ENCODE peak calls at places on chromosomes 4 and X, in four cellular contexts. J is K562, A is HepG2, D is GM12878. Q is an unnamed sample.

GRCh38 chrX:17160971-17161370 is 214.0 kb upstream of the NHS start:
- DNase-seq in J (peak), A (no peak), D (no peak), Q (no peak)

GRCh38 chr4:26260571-26260970 is 60.2 kb upstream of the RBPJ start:
- DNase-seq in J (no peak), A (no peak), D (no peak), Q (no peak)

GRCh38 chr4:1171306-1172227 is 816 bp downstream of the SPON2 start:
- DNase-seq in J (no peak), A (no peak), D (no peak), Q (no peak)

GRCh38 chrX:150692837-150693781 is at the start of gene MTMR1:
- DNase-seq in J (peak), A (no peak), D (no peak), Q (peak)

GRCh38 chr4:114385195-114385985 is 213.2 kb upstream of the UGT8 start:
- DNase-seq in J (no peak), A (no peak), D (no peak), Q (no peak)

GRCh38 chr4:62260256-62260655 is 1060.1 kb downstream of the ADGRL3 start:
- DNase-seq in J (no peak), A (no peak), D (no peak), Q (no peak)

GRCh38 chr4:105417624-105418023 is 56.2 kb downstream of the PPA2 start:
- DNase-seq in J (no peak), A (peak), D (no peak), Q (no peak)

GRCh38 chrX:55135171-55135570 is 46.4 kb downstream of the PAGE2 start:
- DNase-seq in J (peak), A (peak), D (no peak), Q (peak)

GRCh38 chrX:10159069-10159468 is 2.3 kb downstream of the CLCN4 start:
- DNase-seq in J (peak), A (no peak), D (no peak), Q (no peak)

GRCh38 chrX:149711545-149712236 is at the start of gene MAGEA11:
- DNase-seq in J (no peak), A (no peak), D (no peak), Q (no peak)

GRCh38 chrX:154529206-154529612 is 13.2 kb upstream of the FAM3A start:
- DNase-seq in J (no peak), A (peak), D (no peak), Q (no peak)

GRCh38 chr4:37415845-37416369 is 171.4 kb downstream of the NWD2 start:
- DNase-seq in J (no peak), A (no peak), D (no peak), Q (no peak)

GRCh38 chr4:37236165-37236564 is 8.4 kb upstream of the NWD2 start:
- DNase-seq in J (no peak), A (no peak), D (no peak), Q (no peak)

GRCh38 chr4:76787898-76788297 is 110.0 kb downstream of the SOWAHB start:
- DNase-seq in J (no peak), A (no peak), D (no peak), Q (no peak)

GRCh38 chr4:7892212-7893019 is 47.2 kb downstream of the AFAP1 start:
- DNase-seq in J (no peak), A (no peak), D (no peak), Q (no peak)

GRCh38 chr4:7983296-7983695 is 43.6 kb upstream of the AFAP1 start:
- DNase-seq in J (no peak), A (no peak), D (no peak), Q (no peak)

GRCh38 chrX:136055651-136056221 is 70.5 kb downstream of the SLC9A6 start:
- DNase-seq in J (no peak), A (no peak), D (no peak), Q (no peak)

GRCh38 chr4:52234539-52235174 is 183.6 kb downstream of the SPATA18 start:
- DNase-seq in J (no peak), A (peak), D (no peak), Q (peak)

GRCh38 chrX:103215037-103215767 is at the start of gene BEX4:
- DNase-seq in J (peak), A (no peak), D (no peak), Q (peak)

GRCh38 chr4:71201817-71202576 is 136.8 kb upstream of the SLC4A4 start:
- DNase-seq in J (no peak), A (no peak), D (no peak), Q (no peak)
- TF ChIP-seq TARDBP in J (no peak), A (no peak), D (no peak), Q (no peak)

GRCh38 chrX:153494541-153495361 is at the start of gene BGN:
- DNase-seq in J (peak), A (peak), D (no peak), Q (peak)
- TF ChIP-seq FOXK2 in J (no peak), A (no peak), D (no peak), Q (no peak)

DNA sequence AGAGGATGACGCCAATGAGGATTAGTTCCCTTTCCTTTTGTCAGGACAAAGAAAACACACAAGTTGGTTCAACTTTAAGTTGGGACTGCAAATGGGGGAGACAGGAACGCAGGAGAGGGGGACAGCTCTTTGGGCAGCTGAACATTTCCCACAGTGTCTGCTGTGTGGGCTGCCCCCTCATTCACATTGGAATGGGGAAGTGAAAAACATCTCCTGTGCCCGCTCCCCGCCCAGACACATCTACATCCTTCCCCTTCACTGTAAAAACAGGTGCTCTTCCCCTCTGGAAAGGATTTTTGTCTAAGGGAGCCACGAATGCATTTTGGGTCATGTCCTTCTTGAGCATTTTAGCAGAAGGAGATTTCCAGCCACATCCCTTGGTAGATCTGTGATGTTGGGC is 44.5 kb upstream of the TBC1D9 start:
- DNase-seq in J (no peak), A (no peak), D (no peak), Q (no peak)
- TF ChIP-seq FOXM1 in J (no peak), A (no peak), D (no peak), Q (no peak)

DNA sequence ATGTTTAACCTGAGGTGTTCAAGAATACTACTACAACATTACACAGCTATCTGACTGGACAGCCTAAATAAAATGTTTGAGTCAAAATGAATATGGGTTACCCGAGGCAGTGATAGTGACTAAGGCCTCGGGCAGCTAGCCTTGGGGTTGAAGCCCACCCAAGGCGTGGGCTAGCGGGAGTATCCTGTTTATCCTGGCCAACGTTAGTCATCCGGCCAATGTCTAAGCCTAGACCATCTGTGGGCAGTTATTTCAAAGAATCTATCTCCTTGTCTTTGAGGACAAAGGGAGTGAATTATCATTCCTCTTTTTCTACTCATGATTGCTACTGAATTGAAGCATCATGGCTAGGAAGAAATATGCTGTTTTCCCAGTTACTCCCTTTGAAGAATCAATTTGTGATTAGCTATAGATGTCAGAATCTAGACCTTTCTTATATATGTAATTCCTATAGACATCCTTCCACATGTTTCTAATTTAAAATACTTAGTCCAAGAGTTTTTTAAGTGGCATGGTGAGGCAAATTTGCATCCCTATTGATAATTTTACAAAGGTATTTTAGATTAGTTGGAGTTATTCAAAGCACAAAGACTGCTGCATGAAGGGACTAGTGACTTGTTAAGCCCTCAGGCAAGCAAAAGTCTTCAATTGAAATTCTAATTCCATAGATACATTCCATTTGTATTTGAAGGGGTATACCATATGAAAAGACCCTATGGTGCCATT is 6.0 kb upstream of the PDGFC start:
- DNase-seq in J (no peak), A (no peak), D (no peak), Q (no peak)
- TF ChIP-seq TARDBP in J (no peak), A (no peak), D (no peak), Q (no peak)

GRCh38 chr4:123505077-123505456 is 108.5 kb downstream of the SPRY1 start:
- DNase-seq in J (no peak), A (peak), D (no peak), Q (no peak)

GRCh38 chr4:123501733-123502132 is 105.1 kb downstream of the SPRY1 start:
- DNase-seq in J (no peak), A (no peak), D (no peak), Q (no peak)

GRCh38 chr4:123503698-123504389 is 107.2 kb downstream of the SPRY1 start:
- DNase-seq in J (no peak), A (no peak), D (no peak), Q (no peak)

GRCh38 chr4:123506311-123506685 is 109.7 kb downstream of the SPRY1 start:
- DNase-seq in J (no peak), A (no peak), D (no peak), Q (no peak)

DNA sequence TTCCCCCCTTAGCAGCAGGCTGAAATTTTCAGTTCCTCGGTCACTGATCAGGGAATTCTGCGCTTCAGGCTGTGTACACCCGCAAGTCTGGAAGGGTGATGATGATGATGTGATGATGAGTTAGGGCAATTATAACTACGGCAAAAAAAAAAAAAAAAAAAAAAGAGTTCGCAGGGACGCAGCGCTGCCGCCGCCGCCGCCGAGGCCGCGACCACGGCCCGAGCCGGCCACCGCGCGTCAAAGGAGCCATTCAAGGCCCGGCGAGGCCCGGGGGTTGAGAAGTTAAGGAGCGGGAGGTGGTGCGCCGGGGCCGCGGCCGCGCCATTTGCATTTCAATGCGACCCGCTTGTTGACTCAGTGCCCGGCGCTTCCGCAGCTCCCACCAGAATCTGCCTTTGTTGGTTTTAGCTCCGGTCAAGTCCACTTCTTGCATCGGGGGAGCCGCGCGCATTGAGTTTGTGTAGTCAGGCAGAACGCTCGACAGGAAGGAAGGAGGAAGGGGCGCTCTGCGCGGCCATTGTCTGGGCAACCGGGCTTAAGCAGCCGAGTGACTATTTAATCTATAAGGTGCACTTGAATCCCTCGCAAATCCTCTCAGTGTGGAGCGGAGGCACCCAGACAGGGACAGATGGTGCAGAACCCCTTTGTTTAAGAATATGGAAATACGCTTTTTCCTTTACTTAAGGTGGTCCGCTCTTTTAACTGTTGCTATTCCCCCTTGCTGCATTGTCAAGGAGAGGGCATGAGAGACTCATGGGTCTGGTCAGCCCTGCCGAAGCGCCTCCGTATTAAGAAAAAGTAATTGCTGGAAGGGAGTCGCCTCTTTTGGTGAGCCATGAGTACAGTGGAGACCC is 109.1 kb downstream of the SPRY1 start:
- DNase-seq in J (peak), A (peak), D (no peak), Q (peak)
- TF ChIP-seq FOXK2 in J (peak), A (no peak), D (no peak), Q (no peak)

GRCh38 chrX:22795680-22796079 is 204.1 kb upstream of the DDX53 start:
- DNase-seq in J (no peak), A (no peak), D (no peak), Q (no peak)
- TF ChIP-seq FOXM1 in J (no peak), A (no peak), D (no peak), Q (no peak)

GRCh38 chrX:118255921-118256320 is 90.0 kb upstream of the WDR44 start:
- DNase-seq in J (no peak), A (no peak), D (no peak), Q (no peak)

GRCh38 chrX:118252967-118253366 is 92.9 kb upstream of the WDR44 start:
- DNase-seq in J (no peak), A (no peak), D (no peak), Q (no peak)

GRCh38 chrX:118254611-118255010 is 91.3 kb upstream of the WDR44 start:
- DNase-seq in J (peak), A (peak), D (peak), Q (peak)

DNA sequence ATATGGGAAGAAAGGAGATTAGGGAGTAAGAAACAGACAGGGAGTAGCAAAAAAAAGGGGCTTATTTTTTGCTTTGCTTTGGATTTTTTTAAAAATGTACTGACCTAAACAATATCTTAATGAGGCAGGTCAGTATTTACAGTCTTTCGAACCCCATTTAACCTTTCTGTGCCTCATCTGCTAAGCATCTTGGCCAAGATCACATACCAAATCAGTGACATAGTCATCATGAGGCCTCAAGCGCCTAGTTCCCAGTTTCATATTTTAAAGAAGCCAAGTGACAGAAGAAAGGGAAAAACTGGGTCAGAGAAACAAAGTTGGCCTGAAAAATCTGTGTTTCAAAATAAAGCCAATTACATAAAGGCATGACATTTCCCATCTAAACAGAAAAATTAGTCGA is 94.7 kb upstream of the WDR44 start:
- DNase-seq in J (no peak), A (no peak), D (no peak), Q (no peak)
- TF ChIP-seq TARDBP in J (no peak), A (no peak), D (no peak), Q (no peak)

GRCh38 chr4:185384877-185385465 is 10.8 kb downstream of the LRP2BP start:
- DNase-seq in J (no peak), A (no peak), D (no peak), Q (no peak)
- TF ChIP-seq FOXK2 in J (no peak), A (no peak), D (no peak), Q (no peak)

GRCh38 chr4:151957163-151957562 is 196.4 kb upstream of the GATB start:
- DNase-seq in J (no peak), A (peak), D (no peak), Q (peak)
- TF ChIP-seq FOXM1 in J (no peak), A (no peak), D (no peak), Q (no peak)

Q was measured in HEK293T.